ENCODE peak calls at places on chromosomes 7 and 10, in seven cellular contexts. F is GM23338, B is MM.1S, S is PC-3, K is PC-9, C is hepatocyte, J is HCT116. V is an unnamed sample. For H3K9me2, the result is how much of the 10 kb centered on the place peaks cover.

GRCh38 chr7:138243430-138243829 is 167.2 kb downstream of the AKR1D1 start:
- DNase-seq in F (peak), B (no peak), S (peak), K (no peak), C (peak), J (no peak), V (no peak)

GRCh38 chr7:22411977-22412693 is 55.2 kb upstream of the RAPGEF5 start:
- DNase-seq in F (peak), B (no peak), S (peak), K (no peak), C (no peak), J (no peak), V (no peak)

GRCh38 chr7:137443616-137444015 is 100.1 kb upstream of the PTN start:
- DNase-seq in F (no peak), B (peak), S (peak), K (no peak), C (no peak), J (no peak), V (peak)

GRCh38 chr10:23051278-23051677 is 44.1 kb upstream of the MSRB2 start:
- DNase-seq in F (no peak), B (no peak), S (no peak), K (no peak), C (no peak), J (no peak), V (no peak)

GRCh38 chr10:130214431-130214830 is 78.2 kb downstream of the GLRX3 start:
- DNase-seq in F (no peak), B (no peak), S (no peak), K (no peak), C (no peak), J (no peak), V (no peak)

GRCh38 chr10:115936926-115937755 is 335.9 kb downstream of the GFRA1 start:
- DNase-seq in F (no peak), B (no peak), S (peak), K (no peak), C (no peak), J (no peak), V (peak)

GRCh38 chr10:60816624-60817023 is 38.3 kb downstream of the CDK1 start:
- DNase-seq in F (peak), B (peak), S (peak), K (peak), C (peak), J (peak), V (peak)

GRCh38 chr10:86899670-86900276 is 57.6 kb downstream of the MMRN2 start:
- DNase-seq in F (peak), B (peak), S (peak), K (peak), C (peak), J (peak), V (peak)

GRCh38 chr7:134414109-134414508 is 44.8 kb downstream of the AKR1B1 start:
- DNase-seq in F (no peak), B (no peak), S (no peak), K (no peak), C (no peak), J (no peak), V (no peak)

GRCh38 chr7:69624431-69624830 is 26.2 kb downstream of the AUTS2 start:
- DNase-seq in F (no peak), B (no peak), S (no peak), K (no peak), C (no peak), J (no peak), V (no peak)

GRCh38 chr10:11573497-11573896 is 38.0 kb downstream of the USP6NL start:
- DNase-seq in F (no peak), B (no peak), S (no peak), K (no peak), C (no peak), J (no peak), V (peak)

GRCh38 chr7:44748948-44749731 is 493 bp downstream of the ZMIZ2 start:
- DNase-seq in F (peak), B (peak), S (no peak), K (no peak), C (peak), J (no peak), V (peak)

GRCh38 chr7:106418094-106418493 is 133.3 kb upstream of the NAMPT start:
- DNase-seq in F (no peak), B (no peak), S (no peak), K (peak), C (peak), J (no peak), V (peak)

GRCh38 chr7:18859331-18859730 is 258.1 kb downstream of the TWIST1 start:
- DNase-seq in F (no peak), B (no peak), S (no peak), K (no peak), C (no peak), J (no peak), V (no peak)

GRCh38 chr7:135928136-135928535 is 49.0 kb downstream of the MTPN start:
- DNase-seq in F (no peak), B (no peak), S (no peak), K (no peak), C (no peak), J (no peak), V (no peak)

GRCh38 chr7:105309235-105310156 is 79.2 kb downstream of the SRPK2 start:
- DNase-seq in F (peak), B (peak), S (no peak), K (no peak), C (no peak), J (no peak), V (no peak)

GRCh38 chr7:116810267-116811116 is 51.9 kb upstream of the CAPZA2 start:
- DNase-seq in F (no peak), B (no peak), S (peak), K (peak), C (peak), J (no peak), V (peak)

GRCh38 chr7:85074-85945 is 107.1 kb upstream of the FAM20C start:
- DNase-seq in F (no peak), B (no peak), S (peak), K (peak), C (peak), J (peak), V (peak)

GRCh38 chr7:81447351-81447952 is 322.4 kb downstream of the HGF start:
- DNase-seq in F (peak), B (peak), S (peak), K (peak), C (peak), J (peak), V (peak)

GRCh38 chr7:30001953-30002352 is 12.4 kb upstream of the SCRN1 start:
- DNase-seq in F (no peak), B (no peak), S (no peak), K (no peak), C (no peak), J (no peak), V (no peak)

GRCh38 chr7:142767451-142767850 is 3.3 kb upstream of the PRSS2 start:
- DNase-seq in F (no peak), B (no peak), S (no peak), K (no peak), C (no peak), J (no peak), V (no peak)

GRCh38 chr7:102094311-102094710 is 192.4 kb upstream of the SH2B2 start:
- DNase-seq in F (no peak), B (no peak), S (no peak), K (no peak), C (no peak), J (no peak), V (no peak)

GRCh38 chr7:81812514-81813472 is 42.9 kb upstream of the HGF start:
- DNase-seq in F (no peak), B (peak), S (no peak), K (no peak), C (no peak), J (peak), V (no peak)

GRCh38 chr7:17298840-17299476 is 506 bp downstream of the AHR start:
- DNase-seq in F (peak), B (peak), S (peak), K (peak), C (peak), J (no peak), V (peak)

GRCh38 chr10:48511855-48512191 is 93.0 kb downstream of the ARHGAP22 start:
- DNase-seq in F (no peak), B (no peak), S (peak), K (no peak), C (no peak), J (no peak), V (no peak)

GRCh38 chr7:24951441-24951840 is 28.5 kb downstream of the OSBPL3 start:
- DNase-seq in F (no peak), B (no peak), S (no peak), K (no peak), C (no peak), J (no peak), V (no peak)

GRCh38 chr10:59181668-59182067 is 5.2 kb downstream of the PHYHIPL start:
- DNase-seq in F (peak), B (no peak), S (peak), K (no peak), C (peak), J (peak), V (peak)

GRCh38 chr10:27998178-27998953 is 513 bp downstream of the ODAD2 start:
- DNase-seq in F (peak), B (peak), S (peak), K (no peak), C (peak), J (no peak), V (peak)
- TF ChIP-seq EZH2 in F (no peak), B (no peak), S (no peak), K (no peak), C (peak), J (no peak), V (no peak)

GRCh38 chr10:29850371-29850770 is 209.0 kb downstream of the JCAD start:
- DNase-seq in F (no peak), B (no peak), S (no peak), K (no peak), C (no peak), J (no peak), V (no peak)

GRCh38 chr10:29849434-29849833 is 210.0 kb downstream of the JCAD start:
- DNase-seq in F (no peak), B (no peak), S (peak), K (no peak), C (no peak), J (no peak), V (peak)

GRCh38 chr10:29845166-29845565 is 210.4 kb upstream of the SVIL start:
- DNase-seq in F (no peak), B (no peak), S (no peak), K (no peak), C (no peak), J (no peak), V (no peak)

GRCh38 chr10:29849886-29850285 is 209.5 kb downstream of the JCAD start:
- DNase-seq in F (no peak), B (no peak), S (no peak), K (no peak), C (no peak), J (no peak), V (no peak)

DNA sequence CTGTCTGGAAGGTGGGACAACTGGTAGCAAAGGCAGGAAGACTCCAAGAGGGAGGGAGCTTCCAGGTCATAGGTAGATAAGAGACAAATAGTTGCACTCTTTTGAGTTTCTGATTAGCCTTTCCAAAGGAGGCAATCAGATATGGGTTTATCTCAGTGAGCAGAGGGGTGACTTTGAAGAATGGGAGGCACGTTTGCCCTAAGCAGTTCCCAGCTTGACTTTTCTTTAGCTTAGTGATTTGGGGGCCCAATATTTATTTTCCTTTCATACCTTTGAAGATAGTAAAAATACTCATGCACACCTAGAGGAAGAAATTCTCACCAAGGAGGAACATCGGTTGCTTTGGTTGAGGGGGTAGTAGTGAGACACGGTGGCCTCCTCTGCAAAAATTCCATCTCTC is 212.1 kb upstream of the SVIL start:
- DNase-seq in F (no peak), B (no peak), S (no peak), K (no peak), C (no peak), J (no peak), V (no peak)
- H3K9me2 ChIP-seq in F (under half), B (under half), S (under half), K (under half), C (under half), J (under half), V (under half)

GRCh38 chr7:31043035-31043434 is 9.1 kb upstream of the ADCYAP1R1 start:
- DNase-seq in F (peak), B (no peak), S (no peak), K (no peak), C (no peak), J (no peak), V (no peak)
- TF ChIP-seq EZH2 in F (no peak), B (no peak), S (no peak), K (no peak), C (no peak), J (no peak), V (no peak)

GRCh38 chr10:120962386-120963052 is 111.4 kb downstream of the WDR11 start:
- DNase-seq in F (no peak), B (no peak), S (no peak), K (no peak), C (no peak), J (no peak), V (no peak)
- H3K9me2 ChIP-seq in F (under half), B (under half), S (under half), K (under half), C (under half), J (under half), V (under half)

GRCh38 chr7:157004839-157005455 is 5.5 kb downstream of the MNX1 start:
- DNase-seq in F (peak), B (peak), S (no peak), K (no peak), C (no peak), J (no peak), V (no peak)
- TF ChIP-seq EZH2 in F (peak), B (no peak), S (no peak), K (no peak), C (no peak), J (no peak), V (peak)

DNA sequence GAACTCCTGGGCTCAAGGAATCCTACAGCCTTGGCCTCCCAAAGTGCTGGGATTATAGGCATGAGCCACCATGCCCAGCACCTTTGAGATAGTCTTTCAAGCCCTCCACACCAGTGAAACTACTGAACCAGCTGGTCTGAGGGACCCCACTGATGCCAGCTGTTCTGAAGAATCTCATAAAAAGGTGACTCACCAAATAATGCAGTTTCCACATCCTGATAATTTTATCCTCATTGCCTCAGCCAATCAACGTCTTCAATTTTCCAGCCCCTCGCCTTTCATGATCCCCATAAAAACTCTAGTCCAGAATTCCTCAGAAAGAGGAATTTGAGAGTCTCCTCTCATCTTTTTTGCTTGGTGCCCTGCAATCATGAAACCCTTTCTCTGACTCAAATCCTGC is 1691.6 kb upstream of the LRRTM3 start:
- DNase-seq in F (no peak), B (no peak), S (peak), K (no peak), C (no peak), J (no peak), V (no peak)
- H3K9me2 ChIP-seq in F (under half), B (under half), S (under half), K (under half), C (under half), J (under half), V (under half)

GRCh38 chr10:114767101-114767588 is 54.4 kb upstream of the FHIP2A start:
- DNase-seq in F (no peak), B (no peak), S (peak), K (no peak), C (no peak), J (no peak), V (peak)

GRCh38 chr10:114766470-114766869 is 55.1 kb upstream of the FHIP2A start:
- DNase-seq in F (no peak), B (no peak), S (peak), K (no peak), C (peak), J (no peak), V (no peak)

GRCh38 chr10:114770009-114770408 is 51.6 kb upstream of the FHIP2A start:
- DNase-seq in F (no peak), B (no peak), S (no peak), K (no peak), C (no peak), J (no peak), V (no peak)

GRCh38 chr10:114768394-114768786 is 53.2 kb upstream of the FHIP2A start:
- DNase-seq in F (peak), B (no peak), S (no peak), K (no peak), C (no peak), J (no peak), V (no peak)

DNA sequence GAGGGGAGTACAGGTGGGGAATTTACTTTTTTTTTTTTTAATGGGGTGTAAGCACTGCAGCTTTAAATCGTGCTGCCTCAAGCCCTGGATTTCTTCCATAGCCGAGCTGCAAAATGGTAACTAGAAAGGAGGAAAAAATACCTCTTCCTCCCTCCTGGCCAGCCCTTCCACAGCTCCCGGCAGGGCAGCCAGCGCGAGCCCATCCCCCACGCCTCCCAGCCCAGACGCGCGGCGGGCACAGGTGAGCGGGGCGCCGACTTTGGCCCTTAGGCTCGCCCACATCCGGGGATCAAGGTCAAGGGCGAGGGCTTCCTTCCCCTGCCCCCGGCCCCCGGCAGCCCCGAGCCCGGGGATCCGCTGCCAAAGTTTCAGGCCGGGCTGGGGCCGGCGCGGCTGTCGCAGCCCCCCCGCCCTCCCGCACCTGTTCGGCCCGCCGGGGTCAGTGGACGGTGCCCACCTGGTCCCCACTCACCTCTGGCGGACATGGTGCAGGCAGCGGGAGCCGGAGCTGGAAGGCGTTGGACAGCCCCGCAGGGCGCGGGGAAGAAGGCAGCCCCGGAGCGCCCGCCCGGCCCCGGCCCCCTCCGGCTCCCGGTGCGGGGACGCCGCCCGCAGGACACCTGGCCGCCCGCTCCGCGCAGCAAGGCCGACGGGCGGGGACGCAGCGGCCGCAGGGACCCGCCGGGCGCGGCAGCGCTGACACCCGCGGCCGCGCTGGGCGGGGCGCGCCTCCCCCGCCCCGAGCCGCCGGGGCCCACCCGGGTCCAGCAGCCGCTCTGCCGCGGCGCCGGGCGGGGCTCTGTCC is 53.8 kb upstream of the FHIP2A start:
- DNase-seq in F (peak), B (peak), S (peak), K (no peak), C (peak), J (no peak), V (peak)
- TF ChIP-seq EZH2 in F (no peak), B (no peak), S (no peak), K (no peak), C (no peak), J (no peak), V (no peak)

GRCh38 chr7:73429622-73430505 is 3.7 kb upstream of the FZD9 start:
- DNase-seq in F (no peak), B (no peak), S (no peak), K (no peak), C (no peak), J (no peak), V (no peak)
- H3K9me2 ChIP-seq in F (under half), B (under half), S (under half), K (under half), C (under half), J (under half), V (under half)

DNA sequence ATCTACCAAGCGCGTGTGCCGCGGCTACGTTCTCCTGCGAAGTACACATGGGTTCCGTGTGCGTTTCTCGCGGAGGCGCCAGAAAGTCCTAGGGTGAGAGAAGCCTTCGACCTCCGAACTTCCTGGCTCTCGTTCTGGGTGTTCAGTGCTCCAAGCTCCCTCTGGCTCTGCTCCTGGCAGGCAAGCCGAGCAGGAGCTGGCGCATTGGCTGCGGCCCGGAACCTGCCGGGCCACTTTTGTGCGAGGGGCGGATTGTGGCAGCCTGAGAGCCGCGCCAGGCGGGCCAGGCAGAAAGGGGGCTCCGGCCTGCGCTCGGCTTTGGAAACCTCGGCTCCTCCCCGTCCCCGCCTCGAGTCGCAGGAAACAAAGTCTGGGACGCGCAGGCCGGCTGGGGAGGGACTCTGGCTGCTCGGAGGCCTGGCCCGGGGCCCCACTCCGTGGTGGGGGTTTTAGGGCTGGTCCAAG is 9.6 kb downstream of the EMX2 start:
- DNase-seq in F (peak), B (no peak), S (peak), K (no peak), C (no peak), J (no peak), V (peak)
- TF ChIP-seq EZH2 in F (peak), B (no peak), S (no peak), K (no peak), C (peak), J (no peak), V (no peak)

DNA sequence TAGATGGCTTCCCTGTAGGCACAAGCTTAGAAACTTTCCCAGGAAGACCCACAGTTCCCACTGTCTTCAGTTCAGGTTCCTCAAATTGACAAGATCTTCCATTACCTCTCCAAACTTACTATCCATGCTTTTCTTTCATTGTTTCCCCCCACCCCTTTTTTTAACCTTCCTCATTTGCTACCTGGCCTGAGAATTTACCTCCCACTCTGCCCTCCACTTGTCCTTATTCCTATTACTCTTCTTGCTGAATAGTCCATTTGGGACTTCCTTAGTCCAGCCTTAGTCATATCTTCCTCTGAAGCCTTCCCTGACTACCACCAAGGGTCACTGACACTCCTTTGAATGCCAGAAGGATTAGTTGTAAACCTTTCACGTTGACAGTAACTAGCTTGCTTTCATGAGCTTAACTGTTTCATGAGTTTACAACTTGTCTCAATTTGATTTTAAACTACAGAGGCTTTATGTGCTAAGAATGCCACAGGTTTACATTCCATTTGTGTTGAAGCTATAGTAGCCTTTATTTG is 1.2 kb upstream of the CALU start:
- DNase-seq in F (no peak), B (no peak), S (peak), K (peak), C (peak), J (peak), V (peak)
- H3K9me2 ChIP-seq in F (under half), B (under half), S (under half), K (under half), C (under half), J (under half), V (under half)

V was measured in GM23248.